ENCODE peak calls at places on chromosomes 12 and 14, in ten cellular contexts. One of them, this sample, is unnamed.

GRCh38 chr14:62304172-62304571 is 542.0 kb downstream of the SNAPC1 start:
- DNase-seq in NCI-H1694 treated with DMSO at 0.1 percent for 48 hours: no peak
- DNase-seq in GM23338: no peak
- DNase-seq in retina: no peak
- DNase-seq in stimulated activated CD4-positive, alpha-beta T cell treated with anti-CD3 and anti-CD28 coated beads, Interleukin-2, amount 100 ng/mL, for 4 hours: no peak
- DNase-seq in GM20000: no peak
- DNase-seq in CD4-positive, alpha-beta T cell: no peak
- DNase-seq in NCI-H1417: no peak
- DNase-seq in astrocyte of the spinal cord: no peak
- DNase-seq in WTC11: no peak
- DNase-seq in this sample: no peak

GRCh38 chr12:131604146-131604844 is 106.6 kb upstream of the SFSWAP start:
- DNase-seq in NCI-H1694 treated with DMSO at 0.1 percent for 48 hours: no peak
- DNase-seq in GM23338: no peak
- DNase-seq in retina: peak
- DNase-seq in stimulated activated CD4-positive, alpha-beta T cell treated with anti-CD3 and anti-CD28 coated beads, Interleukin-2, amount 100 ng/mL, for 4 hours: no peak
- DNase-seq in GM20000: peak
- DNase-seq in CD4-positive, alpha-beta T cell: peak
- DNase-seq in NCI-H1417: no peak
- DNase-seq in astrocyte of the spinal cord: no peak
- DNase-seq in WTC11: no peak
- DNase-seq in this sample: peak

GRCh38 chr12:69906411-69907216 is 81.6 kb downstream of the MYRFL start:
- DNase-seq in NCI-H1694 treated with DMSO at 0.1 percent for 48 hours: no peak
- DNase-seq in GM23338: no peak
- DNase-seq in retina: no peak
- DNase-seq in stimulated activated CD4-positive, alpha-beta T cell treated with anti-CD3 and anti-CD28 coated beads, Interleukin-2, amount 100 ng/mL, for 4 hours: no peak
- DNase-seq in GM20000: peak
- DNase-seq in CD4-positive, alpha-beta T cell: no peak
- DNase-seq in NCI-H1417: no peak
- DNase-seq in astrocyte of the spinal cord: no peak
- DNase-seq in WTC11: no peak
- DNase-seq in this sample: no peak

GRCh38 chr12:73226585-73226984 is 954.4 kb downstream of the TRHDE start:
- DNase-seq in NCI-H1694 treated with DMSO at 0.1 percent for 48 hours: no peak
- DNase-seq in GM23338: no peak
- DNase-seq in retina: no peak
- DNase-seq in stimulated activated CD4-positive, alpha-beta T cell treated with anti-CD3 and anti-CD28 coated beads, Interleukin-2, amount 100 ng/mL, for 4 hours: no peak
- DNase-seq in GM20000: no peak
- DNase-seq in CD4-positive, alpha-beta T cell: no peak
- DNase-seq in NCI-H1417: no peak
- DNase-seq in astrocyte of the spinal cord: no peak
- DNase-seq in WTC11: no peak
- DNase-seq in this sample: no peak

GRCh38 chr12:60872850-60873713 is 1277.3 kb downstream of the SLC16A7 start:
- DNase-seq in NCI-H1694 treated with DMSO at 0.1 percent for 48 hours: no peak
- DNase-seq in GM23338: no peak
- DNase-seq in retina: no peak
- DNase-seq in stimulated activated CD4-positive, alpha-beta T cell treated with anti-CD3 and anti-CD28 coated beads, Interleukin-2, amount 100 ng/mL, for 4 hours: no peak
- DNase-seq in GM20000: no peak
- DNase-seq in CD4-positive, alpha-beta T cell: no peak
- DNase-seq in NCI-H1417: no peak
- DNase-seq in astrocyte of the spinal cord: no peak
- DNase-seq in WTC11: no peak
- DNase-seq in this sample: no peak

GRCh38 chr12:54004063-54004840 is 4.3 kb downstream of the HOXC9 start:
- DNase-seq in NCI-H1694 treated with DMSO at 0.1 percent for 48 hours: no peak
- DNase-seq in GM23338: no peak
- DNase-seq in retina: no peak
- DNase-seq in stimulated activated CD4-positive, alpha-beta T cell treated with anti-CD3 and anti-CD28 coated beads, Interleukin-2, amount 100 ng/mL, for 4 hours: no peak
- DNase-seq in GM20000: no peak
- DNase-seq in CD4-positive, alpha-beta T cell: no peak
- DNase-seq in NCI-H1417: no peak
- DNase-seq in astrocyte of the spinal cord: no peak
- DNase-seq in WTC11: no peak
- DNase-seq in this sample: no peak

GRCh38 chr12:29245246-29245645 is 96.2 kb downstream of the FAR2 start:
- DNase-seq in NCI-H1694 treated with DMSO at 0.1 percent for 48 hours: no peak
- DNase-seq in GM23338: no peak
- DNase-seq in retina: no peak
- DNase-seq in stimulated activated CD4-positive, alpha-beta T cell treated with anti-CD3 and anti-CD28 coated beads, Interleukin-2, amount 100 ng/mL, for 4 hours: no peak
- DNase-seq in GM20000: no peak
- DNase-seq in CD4-positive, alpha-beta T cell: no peak
- DNase-seq in NCI-H1417: no peak
- DNase-seq in astrocyte of the spinal cord: peak
- DNase-seq in WTC11: no peak
- DNase-seq in this sample: no peak

GRCh38 chr12:123062682-123063426 is 82.4 kb downstream of the ARL6IP4 start:
- DNase-seq in NCI-H1694 treated with DMSO at 0.1 percent for 48 hours: no peak
- DNase-seq in GM23338: no peak
- DNase-seq in retina: no peak
- DNase-seq in stimulated activated CD4-positive, alpha-beta T cell treated with anti-CD3 and anti-CD28 coated beads, Interleukin-2, amount 100 ng/mL, for 4 hours: no peak
- DNase-seq in GM20000: no peak
- DNase-seq in CD4-positive, alpha-beta T cell: no peak
- DNase-seq in NCI-H1417: no peak
- DNase-seq in astrocyte of the spinal cord: peak
- DNase-seq in WTC11: no peak
- DNase-seq in this sample: no peak

GRCh38 chr14:89407856-89408255 is 9.2 kb downstream of the FOXN3 start:
- DNase-seq in NCI-H1694 treated with DMSO at 0.1 percent for 48 hours: no peak
- DNase-seq in GM23338: no peak
- DNase-seq in retina: no peak
- DNase-seq in stimulated activated CD4-positive, alpha-beta T cell treated with anti-CD3 and anti-CD28 coated beads, Interleukin-2, amount 100 ng/mL, for 4 hours: no peak
- DNase-seq in GM20000: no peak
- DNase-seq in CD4-positive, alpha-beta T cell: no peak
- DNase-seq in NCI-H1417: no peak
- DNase-seq in astrocyte of the spinal cord: no peak
- DNase-seq in WTC11: no peak
- DNase-seq in this sample: no peak

GRCh38 chr12:112777387-112778025 is 14.0 kb upstream of the RPH3A start:
- DNase-seq in NCI-H1694 treated with DMSO at 0.1 percent for 48 hours: no peak
- DNase-seq in GM23338: peak
- DNase-seq in retina: no peak
- DNase-seq in stimulated activated CD4-positive, alpha-beta T cell treated with anti-CD3 and anti-CD28 coated beads, Interleukin-2, amount 100 ng/mL, for 4 hours: no peak
- DNase-seq in GM20000: no peak
- DNase-seq in CD4-positive, alpha-beta T cell: no peak
- DNase-seq in NCI-H1417: no peak
- DNase-seq in astrocyte of the spinal cord: no peak
- DNase-seq in WTC11: no peak
- DNase-seq in this sample: no peak

GRCh38 chr12:133046698-133047097 is 9.4 kb downstream of the ZNF84 start:
- DNase-seq in NCI-H1694 treated with DMSO at 0.1 percent for 48 hours: no peak
- DNase-seq in GM23338: no peak
- DNase-seq in retina: no peak
- DNase-seq in stimulated activated CD4-positive, alpha-beta T cell treated with anti-CD3 and anti-CD28 coated beads, Interleukin-2, amount 100 ng/mL, for 4 hours: no peak
- DNase-seq in GM20000: no peak
- DNase-seq in CD4-positive, alpha-beta T cell: no peak
- DNase-seq in NCI-H1417: no peak
- DNase-seq in astrocyte of the spinal cord: no peak
- DNase-seq in WTC11: no peak
- DNase-seq in this sample: no peak

GRCh38 chr12:122336015-122336946 is 70.0 kb upstream of the VPS33A start:
- DNase-seq in NCI-H1694 treated with DMSO at 0.1 percent for 48 hours: peak
- DNase-seq in GM23338: peak
- DNase-seq in retina: no peak
- DNase-seq in stimulated activated CD4-positive, alpha-beta T cell treated with anti-CD3 and anti-CD28 coated beads, Interleukin-2, amount 100 ng/mL, for 4 hours: peak
- DNase-seq in GM20000: peak
- DNase-seq in CD4-positive, alpha-beta T cell: peak
- DNase-seq in NCI-H1417: no peak
- DNase-seq in astrocyte of the spinal cord: peak
- DNase-seq in WTC11: peak
- DNase-seq in this sample: peak

GRCh38 chr12:72368719-72369505 is 96.7 kb downstream of the TRHDE start:
- DNase-seq in NCI-H1694 treated with DMSO at 0.1 percent for 48 hours: no peak
- DNase-seq in GM23338: no peak
- DNase-seq in retina: no peak
- DNase-seq in stimulated activated CD4-positive, alpha-beta T cell treated with anti-CD3 and anti-CD28 coated beads, Interleukin-2, amount 100 ng/mL, for 4 hours: no peak
- DNase-seq in GM20000: no peak
- DNase-seq in CD4-positive, alpha-beta T cell: no peak
- DNase-seq in NCI-H1417: no peak
- DNase-seq in astrocyte of the spinal cord: peak
- DNase-seq in WTC11: no peak
- DNase-seq in this sample: no peak

GRCh38 chr12:50786498-50787231 is 22.8 kb downstream of the ATF1 start:
- DNase-seq in NCI-H1694 treated with DMSO at 0.1 percent for 48 hours: no peak
- DNase-seq in GM23338: peak
- DNase-seq in retina: no peak
- DNase-seq in stimulated activated CD4-positive, alpha-beta T cell treated with anti-CD3 and anti-CD28 coated beads, Interleukin-2, amount 100 ng/mL, for 4 hours: no peak
- DNase-seq in GM20000: no peak
- DNase-seq in CD4-positive, alpha-beta T cell: no peak
- DNase-seq in NCI-H1417: no peak
- DNase-seq in astrocyte of the spinal cord: peak
- DNase-seq in WTC11: no peak
- DNase-seq in this sample: no peak

GRCh38 chr12:112524269-112524668 is 105.5 kb downstream of the PTPN11 start:
- DNase-seq in NCI-H1694 treated with DMSO at 0.1 percent for 48 hours: no peak
- DNase-seq in GM23338: no peak
- DNase-seq in retina: no peak
- DNase-seq in stimulated activated CD4-positive, alpha-beta T cell treated with anti-CD3 and anti-CD28 coated beads, Interleukin-2, amount 100 ng/mL, for 4 hours: no peak
- DNase-seq in GM20000: no peak
- DNase-seq in CD4-positive, alpha-beta T cell: no peak
- DNase-seq in NCI-H1417: no peak
- DNase-seq in astrocyte of the spinal cord: no peak
- DNase-seq in WTC11: no peak
- DNase-seq in this sample: no peak